ENCODE peak calls at places on chromosomes 6 and 20, in ten cellular contexts. E, T, V, P, R, C, U, L, F and W are unnamed samples.

GRCh38 chr6:54980511-54981275 is 134.1 kb downstream of the FAM83B start:
- DNase-seq in P (no peak), U (no peak), F (no peak), T (no peak), V (no peak), C (peak; percentile 47), E (peak; percentile 83), R (peak; percentile 78), L (no peak), W (peak; percentile 42)

GRCh38 chr6:150297327-150298028 is 71.3 kb upstream of the IYD start:
- DNase-seq in U (no peak), F (peak; percentile 55), L (peak; percentile 87), T (peak; percentile 67), R (peak; percentile 99), E (peak; percentile 90), V (no peak), P (no peak), C (peak; percentile 83), W (no peak)

GRCh38 chr6:84027340-84028183 is 6.0 kb upstream of the MRAP2 start:
- DNase-seq in P (peak; percentile 61), V (no peak), U (no peak), L (peak; percentile 3), R (peak; percentile 92), C (peak; percentile 13), E (peak; percentile 77), T (peak; percentile 89), F (peak; percentile 49), W (peak; percentile 17)

GRCh38 chr6:28646650-28647049 is 121.0 kb downstream of the GPX5 start:
- DNase-seq in U (no peak), P (no peak), T (no peak), R (no peak), V (no peak), L (no peak), E (no peak), C (no peak), F (no peak), W (no peak)

GRCh38 chr6:113901482-113901881 is 44.3 kb downstream of the MARCKS start:
- DNase-seq in C (peak; percentile 23), V (no peak), T (no peak), R (no peak), E (peak; percentile 76), U (no peak), L (peak; percentile 25), P (no peak), F (peak; percentile 44), W (no peak)

GRCh38 chr6:70176853-70177550 is 125.9 kb downstream of the COL9A1 start:
- DNase-seq in F (no peak), V (no peak), E (no peak), L (no peak), C (no peak), P (no peak), T (no peak), U (no peak), R (no peak), W (no peak)

GRCh38 chr6:79536615-79536968 is 638 bp downstream of the LCA5 start:
- DNase-seq in T (peak; percentile 72), R (peak; percentile 26), L (peak; percentile 44), V (peak; percentile 33), U (no peak), C (peak; percentile 58), E (peak; percentile 45), F (peak; percentile 55), P (peak; percentile 69), W (no peak)

GRCh38 chr20:17845701-17846475 is 122.7 kb downstream of the SNX5 start:
- DNase-seq in L (no peak), F (no peak), U (no peak), E (peak; percentile 65), R (peak; percentile 23), V (no peak), T (no peak), C (no peak), P (no peak), W (no peak)

GRCh38 chr6:33154349-33154748 is 37.9 kb downstream of the COL11A2 start:
- DNase-seq in L (no peak), T (no peak), V (no peak), U (no peak), P (no peak), E (no peak), F (no peak), R (no peak), C (no peak), W (no peak)

GRCh38 chr6:33156561-33156960 is 35.7 kb downstream of the COL11A2 start:
- DNase-seq in U (no peak), L (no peak), F (no peak), T (no peak), E (no peak), V (no peak), C (no peak), P (no peak), R (no peak), W (no peak)

GRCh38 chr6:33156964-33157363 is 35.3 kb downstream of the COL11A2 start:
- DNase-seq in C (no peak), E (no peak), P (no peak), F (no peak), V (no peak), R (no peak), T (no peak), L (no peak), U (no peak), W (no peak)

GRCh38 chr6:33147807-33148666 is 44.2 kb downstream of the COL11A2 start:
- DNase-seq in U (no peak), L (peak; percentile 18), V (peak; percentile 59), F (peak; percentile 80), P (no peak), C (peak; percentile 76), T (no peak), E (peak; percentile 43), R (peak; percentile 56), W (peak; percentile 21)

DNA sequence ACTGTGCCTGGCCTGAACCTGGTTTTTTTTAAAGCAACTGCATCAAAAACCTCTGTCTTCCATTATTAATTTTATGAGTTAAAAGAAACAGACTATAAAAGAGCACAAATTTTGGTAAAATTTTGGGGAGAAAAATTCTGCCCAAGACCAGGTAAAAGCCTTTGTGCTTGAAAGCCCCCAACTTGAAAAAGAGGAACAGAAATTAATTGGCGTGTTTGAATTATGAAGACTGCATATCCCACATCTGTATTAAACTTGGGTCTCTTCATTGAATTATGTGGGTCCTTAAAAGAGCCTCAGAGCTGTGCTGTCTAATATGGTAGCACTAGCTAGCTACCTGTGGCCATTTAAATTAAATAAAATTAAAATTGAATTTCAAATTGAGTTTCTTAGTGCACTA is 41.2 kb downstream of the COL11A2 start:
- DNase-seq in V (no peak), R (no peak), C (no peak), L (no peak), U (no peak), P (no peak), T (no peak), F (no peak), E (no peak), W (no peak)
- H3K4me3 ChIP-seq in V (no peak overlapping the region), R (no peak overlapping the region), C (no peak overlapping the region), L (no peak overlapping the region), U (no peak overlapping the region), P (no peak overlapping the region), T (no peak overlapping the region), F (no peak overlapping the region), E (no peak overlapping the region), W (no peak overlapping the region)

GRCh38 chr6:39793528-39793927 is 1.4 kb downstream of the DAAM2 start:
- DNase-seq in L (no peak), P (no peak), V (no peak), F (no peak), T (no peak), C (no peak), R (no peak), U (no peak), E (no peak), W (no peak)

GRCh38 chr6:39790772-39791171 is 1.4 kb upstream of the DAAM2 start:
- DNase-seq in P (no peak), L (no peak), F (no peak), U (no peak), C (no peak), V (no peak), T (no peak), R (no peak), E (peak; percentile 52), W (no peak)

GRCh38 chr6:39791850-39792500 is at the start of gene DAAM2:
- DNase-seq in U (peak; percentile 77), F (peak; percentile 52), P (no peak), L (no peak), R (peak; percentile 14), C (peak; percentile 43), V (peak; percentile 54), T (peak; percentile 84), E (peak; percentile 63), W (no peak)

GRCh38 chr6:39792501-39793450 is 600 bp downstream of the DAAM2 start:
- DNase-seq in U (peak; percentile 31), R (no peak), V (no peak), E (no peak), T (no peak), P (no peak), F (no peak), C (no peak), L (no peak), W (no peak)

GRCh38 chr6:39791311-39791710 is 865 bp upstream of the DAAM2 start:
- DNase-seq in T (no peak), V (no peak), P (no peak), L (no peak), U (no peak), F (peak; percentile 35), E (no peak), C (no peak), R (no peak), W (no peak)
- TF ChIP-seq CTCF in T (peak; percentile 7), V (peak; percentile 21), P (no peak), L (peak; percentile 57), U (peak; percentile 47), F (peak; percentile 35), E (peak; percentile 38), C (peak; percentile 38), R (no peak), W (peak; percentile 25)

DNA sequence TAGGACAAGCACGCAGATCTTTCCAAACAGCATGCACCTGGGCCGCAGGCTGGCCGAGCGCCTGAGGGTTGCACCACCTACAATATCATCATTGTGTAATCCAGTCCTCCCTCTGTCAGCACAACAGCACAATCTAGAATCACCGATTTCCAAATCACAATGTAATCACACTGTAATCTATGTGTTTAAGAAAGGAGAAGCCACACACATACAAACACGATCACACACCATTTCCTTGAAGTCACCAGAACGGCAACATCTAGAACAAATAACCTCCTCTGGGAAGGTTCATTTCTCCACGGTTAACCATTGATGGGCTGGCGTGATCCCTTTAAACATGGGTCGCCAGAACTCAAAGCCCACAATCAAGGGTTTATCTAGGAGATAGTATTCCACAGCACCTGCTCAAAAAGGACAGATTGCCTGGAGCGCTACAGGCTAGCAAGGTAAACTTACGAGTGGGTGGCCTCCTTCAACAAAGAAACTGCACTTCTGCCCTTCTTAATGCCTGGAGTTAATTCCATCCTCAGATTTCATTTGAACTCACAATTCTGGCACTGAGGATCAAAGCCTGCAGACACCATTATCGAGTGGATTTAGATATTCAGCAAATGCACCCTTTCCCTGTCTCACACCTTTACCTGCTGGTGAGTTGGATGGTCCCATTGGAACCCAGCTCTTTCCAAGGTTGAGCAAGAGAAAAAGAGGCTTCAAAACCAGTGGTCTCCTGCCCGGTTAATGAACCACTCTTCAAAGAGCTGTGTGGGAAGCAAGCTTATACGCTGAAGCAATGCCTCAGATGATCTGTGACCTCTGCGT is 83.8 kb upstream of the FOXQ1 start:
- DNase-seq in R (peak; percentile 80), T (no peak), P (no peak), U (no peak), E (no peak), F (no peak), C (no peak), V (no peak), L (no peak), W (no peak)
- H3K4me3 ChIP-seq in R (no peak overlapping the region), T (no peak overlapping the region), P (no peak overlapping the region), U (no peak overlapping the region), E (no peak overlapping the region), F (no peak overlapping the region), C (no peak overlapping the region), V (no peak overlapping the region), L (no peak overlapping the region), W (no peak overlapping the region)

GRCh38 chr20:60009826-60010616 is 51.8 kb downstream of the CDH26 start:
- DNase-seq in T (no peak), C (no peak), V (no peak), F (no peak), E (no peak), P (no peak), U (no peak), L (no peak), R (no peak), W (no peak)
- TF ChIP-seq CTCF in T (no peak), C (no peak), V (no peak), F (no peak), E (no peak), P (no peak), U (no peak), L (no peak), R (peak; percentile 12), W (peak; percentile 24)